ENCODE peak calls at places on chromosomes 4 and X, in five cellular contexts. Q is Caki2, O is T-helper 17 cell, F is NCI-H1436, L is IMR-90. E is an unnamed sample.

GRCh38 chr4:51831133-51831532 is 11.8 kb upstream of the DCUN1D4 start:
- DNase-seq in F (peak), O (peak), Q (peak), L (peak), E (peak)

GRCh38 chr4:126604273-126604867 is 1028.4 kb upstream of the INTU start:
- DNase-seq in Q (peak), O (no peak), F (no peak), L (peak), E (peak)

GRCh38 chrX:22800360-22800759 is 199.4 kb upstream of the DDX53 start:
- DNase-seq in F (no peak), Q (peak), O (no peak), L (peak), E (peak)

GRCh38 chr4:77007358-77008230 is 58.0 kb downstream of the SEPTIN11 start:
- DNase-seq in Q (peak), F (no peak), L (peak), O (peak), E (no peak)

GRCh38 chr4:176230827-176231226 is 35.4 kb upstream of the SPATA4 start:
- DNase-seq in F (no peak), Q (no peak), O (no peak), L (no peak), E (no peak)

GRCh38 chr4:113384600-113384999 is 335.1 kb downstream of the ANK2 start:
- DNase-seq in O (no peak), Q (peak), L (peak), F (no peak), E (peak)

GRCh38 chr4:56181140-56181950 is 205.9 kb downstream of the AASDH start:
- DNase-seq in F (no peak), L (no peak), Q (no peak), O (no peak), E (peak)

GRCh38 chr4:742742-743311 is 37.2 kb downstream of the PCGF3 start:
- DNase-seq in Q (peak), F (peak), O (peak), L (peak), E (no peak)

GRCh38 chr4:79913581-79913980 is 159.4 kb downstream of the ANTXR2 start:
- DNase-seq in F (no peak), Q (no peak), O (no peak), L (peak), E (peak)

GRCh38 chrX:19535481-19535880 is 20.2 kb upstream of the MAP3K15 start:
- DNase-seq in F (no peak), O (no peak), Q (no peak), L (peak), E (peak)

GRCh38 chrX:56783450-56783831 is 54.4 kb downstream of the NBDY start:
- DNase-seq in L (peak), O (no peak), Q (no peak), F (no peak), E (no peak)

GRCh38 chrX:49041683-49042529 is 1.3 kb downstream of the TFE3 start:
- DNase-seq in L (peak), Q (peak), O (no peak), F (no peak), E (peak)

GRCh38 chr4:184166736-184167135 is 50.9 kb downstream of the ENPP6 start:
- DNase-seq in F (no peak), L (no peak), O (no peak), Q (no peak), E (no peak)

GRCh38 chr4:79181190-79181589 is 144.7 kb downstream of the NAA11 start:
- DNase-seq in Q (no peak), O (no peak), L (no peak), F (no peak), E (no peak)

GRCh38 chr4:88007304-88008132 is at the start of gene PKD2:
- DNase-seq in L (peak), Q (peak), F (peak), O (peak), E (peak)

GRCh38 chr4:86132459-86132858 is 227.4 kb downstream of the MAPK10 start:
- DNase-seq in L (no peak), O (no peak), F (no peak), Q (no peak), E (no peak)

GRCh38 chrX:9316096-9316495 is 148.8 kb upstream of the TBL1X start:
- DNase-seq in Q (no peak), L (no peak), O (no peak), F (no peak), E (no peak)

GRCh38 chr4:102598102-102598758 is 97.1 kb downstream of the NFKB1 start:
- DNase-seq in L (peak), F (no peak), Q (no peak), O (no peak), E (no peak)

GRCh38 chr4:88870428-88870827 is 172.8 kb upstream of the NAP1L5 start:
- DNase-seq in Q (no peak), O (no peak), F (no peak), L (no peak), E (no peak)

GRCh38 chr4:19776021-19776459 is 475.7 kb upstream of the SLIT2 start:
- DNase-seq in L (peak), Q (peak), F (peak), O (no peak), E (no peak)

GRCh38 chrX:143781103-143781502 is 60.6 kb upstream of the SPANXN2 start:
- DNase-seq in F (no peak), Q (peak), O (no peak), L (no peak), E (no peak)

GRCh38 chr4:145808021-145808650 is 128.2 kb downstream of the C4orf51 start:
- DNase-seq in O (no peak), L (peak), Q (peak), F (no peak), E (peak)

GRCh38 chr4:80619070-80619674 is 283.6 kb downstream of the CFAP299 start:
- DNase-seq in F (no peak), O (no peak), Q (no peak), L (no peak), E (peak)

GRCh38 chrX:40496728-40497127 is 84.0 kb upstream of the ATP6AP2 start:
- DNase-seq in Q (no peak), O (no peak), F (no peak), L (peak), E (no peak)

GRCh38 chr4:963276-964225 is 9.8 kb downstream of the DGKQ start:
- DNase-seq in F (peak), L (no peak), Q (no peak), O (no peak), E (no peak)

GRCh38 chrX:134026732-134027311 is 41.4 kb upstream of the GPC3 start:
- DNase-seq in Q (no peak), F (no peak), O (no peak), L (peak), E (peak)

GRCh38 chr4:54226399-54227260 is 2.5 kb upstream of the PDGFRA start:
- DNase-seq in F (no peak), L (peak), O (no peak), Q (no peak), E (no peak)

GRCh38 chr4:69156913-69157312 is 57.6 kb downstream of the UGT2B11 start:
- DNase-seq in O (no peak), F (no peak), Q (no peak), L (no peak), E (no peak)

GRCh38 chr4:4327652-4328121 is 37.6 kb downstream of the ZBTB49 start:
- DNase-seq in F (no peak), O (no peak), Q (no peak), L (no peak), E (no peak)

GRCh38 chr4:119116021-119116420 is 19.6 kb upstream of the MYOZ2 start:
- DNase-seq in O (no peak), F (no peak), L (no peak), Q (no peak), E (no peak)

GRCh38 chr4:172851534-172851933 is 317.1 kb upstream of the GALNT7 start:
- DNase-seq in Q (no peak), O (no peak), F (no peak), L (peak), E (no peak)

GRCh38 chr4:89212666-89213381 is 94.8 kb downstream of the GPRIN3 start:
- DNase-seq in L (peak), Q (no peak), O (no peak), F (no peak), E (no peak)

GRCh38 chr4:76783836-76784235 is 114.1 kb downstream of the SOWAHB start:
- DNase-seq in Q (no peak), O (no peak), F (no peak), L (no peak), E (no peak)

GRCh38 chr4:176277162-176277904 is 8.3 kb upstream of the ASB5 start:
- DNase-seq in O (no peak), Q (peak), F (peak), L (peak), E (peak)

GRCh38 chr4:121272526-121272925 is 108.3 kb downstream of the QRFPR start:
- DNase-seq in L (peak), Q (peak), O (no peak), F (no peak), E (peak)

GRCh38 chr4:151678048-151678853 is 82.6 kb downstream of the GATB start:
- DNase-seq in O (no peak), Q (no peak), F (peak), L (no peak), E (no peak)

GRCh38 chr4:101274888-101275752 is 72.2 kb downstream of the PPP3CA start:
- DNase-seq in F (no peak), Q (no peak), L (no peak), O (no peak), E (no peak)

E was measured in SW480.